ENCODE peak calls at places on chromosomes 7 and 10, in ten cellular contexts. Y is foreskin fibroblast; I is germinal center; A is AG08395; W is osteocyte; B is activated CD8-positive, alpha-beta memory T cell treated with anti-CD3 and anti-CD28 coated beads for 24 hours; G is amniotic stem cell; R is activated T-cell treated with anti-CD3 and anti-CD28 coated beads for 24 hours; E is foreskin melanocyte; Q is colonic mucosa. C is an unnamed sample.

GRCh38 chr10:85646312-85646711 is 720.3 kb downstream of the GRID1 start:
- DNase-seq in A (peak; percentile 30), Q (no peak), B (no peak), R (no peak), I (no peak), G (no peak), Y (no peak), E (no peak), W (peak; percentile 13), C (no peak)

GRCh38 chr10:43230101-43230908 is 36.6 kb downstream of the RASGEF1A start:
- DNase-seq in E (no peak), R (no peak), A (no peak), W (peak; percentile 78), I (no peak), Q (no peak), G (no peak), B (peak; percentile 58), Y (no peak), C (no peak)

GRCh38 chr7:6416516-6417145 is 31.1 kb downstream of the DAGLB start:
- DNase-seq in G (no peak), A (no peak), Q (no peak), I (no peak), Y (no peak), W (no peak), R (no peak), E (no peak), B (no peak), C (no peak)

GRCh38 chr7:129805086-129805719 is 147.6 kb downstream of the UBE2H start:
- DNase-seq in B (no peak), Q (no peak), I (no peak), E (no peak), A (no peak), R (no peak), G (no peak), W (no peak), Y (no peak), C (no peak)

GRCh38 chr7:48094861-48095293 is 5.8 kb downstream of the UPP1 start:
- DNase-seq in R (no peak), Y (peak; percentile 45), G (no peak), A (peak; percentile 64), E (no peak), B (no peak), Q (no peak), W (peak; percentile 46), I (no peak), C (no peak)

GRCh38 chr7:36015733-36016132 is 137.3 kb upstream of the EEPD1 start:
- DNase-seq in Q (no peak), A (peak; percentile 24), E (no peak), R (no peak), B (no peak), W (no peak), Y (no peak), I (no peak), G (no peak), C (no peak)

GRCh38 chr7:2518101-2518500 is 1.5 kb upstream of the LFNG start:
- DNase-seq in B (no peak), G (no peak), Y (no peak), Q (peak; percentile 57), E (no peak), A (no peak), W (no peak), I (no peak), R (no peak), C (peak; percentile 65)

GRCh38 chr7:139972000-139972399 is 90.8 kb downstream of the PARP12 start:
- DNase-seq in Q (no peak), R (no peak), G (no peak), I (no peak), E (no peak), A (no peak), Y (no peak), B (no peak), W (no peak), C (no peak)

GRCh38 chr7:139570119-139570518 is 46.6 kb downstream of the CLEC2L start:
- DNase-seq in B (no peak), I (no peak), A (peak; percentile 26), Q (no peak), E (no peak), G (no peak), Y (no peak), R (no peak), W (no peak), C (no peak)

GRCh38 chr10:124573726-124574455 is 112.3 kb downstream of the LHPP start:
- DNase-seq in Y (no peak), E (no peak), W (no peak), B (no peak), G (no peak), Q (no peak), I (no peak), A (no peak), R (no peak), C (no peak)

GRCh38 chr7:3897430-3898385 is 596.7 kb downstream of the SDK1 start:
- DNase-seq in R (peak; percentile 17), B (no peak), I (peak; percentile 64), Q (no peak), A (no peak), W (no peak), E (peak; percentile 35), Y (peak; percentile 19), G (no peak), C (no peak)

GRCh38 chr7:23106491-23106800 is 861 bp downstream of the KLHL7 start:
- DNase-seq in I (peak; percentile 21), Y (no peak), E (no peak), A (peak; percentile 8), R (no peak), Q (no peak), G (no peak), W (no peak), B (no peak), C (no peak)

GRCh38 chr7:91212592-91212991 is 51.6 kb upstream of the FZD1 start:
- DNase-seq in A (no peak), E (no peak), I (no peak), B (no peak), R (no peak), Q (no peak), Y (no peak), W (no peak), G (no peak), C (no peak)

GRCh38 chr7:155532792-155533119 is 13.6 kb downstream of the CNPY1 start:
- DNase-seq in Y (no peak), G (no peak), I (no peak), Q (no peak), B (no peak), A (no peak), E (no peak), R (no peak), W (no peak), C (no peak)

GRCh38 chr7:157270060-157270444 is 66.8 kb upstream of the DNAJB6 start:
- DNase-seq in Y (no peak), W (no peak), Q (no peak), E (no peak), B (no peak), R (no peak), A (no peak), G (no peak), I (no peak), C (no peak)

GRCh38 chr7:128869138-128869943 is 6.7 kb downstream of the ATP6V1F start:
- DNase-seq in I (peak; percentile 59), R (no peak), Y (peak; percentile 50), W (no peak), A (peak; percentile 39), G (no peak), B (peak; percentile 84), Q (peak; percentile 60), E (no peak), C (peak; percentile 63)

GRCh38 chr10:101356132-101356531 is 2.2 kb downstream of the BTRC start:
- DNase-seq in Q (no peak), B (no peak), W (no peak), G (no peak), A (no peak), Y (no peak), R (no peak), E (no peak), I (no peak), C (no peak)

GRCh38 chr7:50822716-50823115 is 40.0 kb upstream of the GRB10 start:
- DNase-seq in Y (peak; percentile 52), E (no peak), Q (no peak), R (no peak), A (peak; percentile 33), I (no peak), B (no peak), W (no peak), G (no peak), C (no peak)

GRCh38 chr10:129641982-129642381 is 174.9 kb downstream of the MGMT start:
- DNase-seq in A (no peak), W (no peak), G (no peak), I (no peak), R (no peak), Q (no peak), Y (no peak), E (no peak), B (no peak), C (no peak)

GRCh38 chr7:102991540-102992214 is 78.9 kb downstream of the LRRC17 start:
- DNase-seq in B (no peak), W (no peak), Q (peak; percentile 65), A (peak; percentile 79), R (no peak), I (no peak), Y (peak; percentile 95), E (peak; percentile 61), G (peak; percentile 71), C (no peak)

GRCh38 chr10:49844775-49845561 is 82.8 kb upstream of the OGDHL start:
- DNase-seq in Y (peak; percentile 18), E (no peak), Q (peak; percentile 22), I (no peak), W (no peak), R (no peak), A (peak; percentile 11), B (no peak), G (no peak), C (no peak)

GRCh38 chr7:28093617-28094232 is 86.9 kb downstream of the JAZF1 start:
- DNase-seq in I (peak; percentile 36), R (peak; percentile 39), A (peak; percentile 65), Y (peak; percentile 52), W (peak; percentile 91), E (no peak), Q (peak; percentile 71), B (peak; percentile 71), G (no peak), C (peak; percentile 57)

GRCh38 chr10:110619514-110619913 is 24.6 kb upstream of the RBM20 start:
- DNase-seq in B (no peak), A (no peak), W (no peak), R (no peak), Q (no peak), I (no peak), E (no peak), G (no peak), Y (no peak), C (no peak)

GRCh38 chr10:57624066-57624465 is 643.6 kb downstream of the IPMK start:
- DNase-seq in Y (no peak), R (no peak), W (no peak), G (no peak), B (no peak), A (no peak), I (no peak), Q (no peak), E (no peak), C (no peak)

GRCh38 chr7:158774916-158775315 is 54.4 kb downstream of the ESYT2 start:
- DNase-seq in Q (no peak), Y (no peak), E (no peak), I (no peak), G (no peak), A (no peak), R (no peak), B (no peak), W (no peak), C (no peak)

GRCh38 chr7:107354639-107355038 is 115.2 kb upstream of the GPR22 start:
- DNase-seq in B (no peak), G (no peak), R (no peak), A (no peak), Q (no peak), I (no peak), W (no peak), Y (no peak), E (no peak), C (no peak)

GRCh38 chr7:96219382-96220130 is 102.3 kb downstream of the SLC25A13 start:
- DNase-seq in I (no peak), B (no peak), W (no peak), Q (no peak), E (peak; percentile 68), Y (peak; percentile 66), R (no peak), G (peak; percentile 0), A (peak; percentile 66), C (no peak)

GRCh38 chr10:19964625-19965024 is 148.4 kb downstream of the PLXDC2 start:
- DNase-seq in R (no peak), W (no peak), E (no peak), Q (no peak), B (no peak), A (no peak), Y (no peak), I (no peak), G (no peak), C (no peak)

C was measured in mucosa of descending colon.